ENCODE peak calls at places on chromosomes 16 and 17, in eight cellular contexts. W, G, M, S, T, Y, E and X are unnamed samples.
A peak's percentile ranks its signal among the peaks of the same experiment; 100 is the strongest.

GRCh38 chr16:25260416-25260815 is 2.8 kb upstream of the ZKSCAN2 start:
- DNase-seq in W (no peak), G (no peak), M (no peak), S (no peak), T (no peak), Y (no peak), E (no peak), X (peak; percentile 34)

GRCh38 chr17:48997103-48997826 is at the start of gene IGF2BP1:
- DNase-seq in W (peak; percentile 88), G (peak; percentile 77), M (peak; percentile 81), S (peak; percentile 79), T (no peak), Y (peak; percentile 61), E (peak; percentile 77), X (peak; percentile 78)

GRCh38 chr17:45282683-45283644 is 21.1 kb upstream of the SPATA32 start:
- DNase-seq in W (no peak), G (no peak), M (no peak), S (no peak), T (no peak), Y (no peak), E (no peak), X (peak; percentile 88)

GRCh38 chr17:6455321-6455705 is 11.1 kb downstream of the PIMREG start:
- DNase-seq in W (no peak), G (peak; percentile 62), M (no peak), S (no peak), T (no peak), Y (peak; percentile 74), E (no peak), X (peak; percentile 17)

GRCh38 chr16:8323153-8323552 is 267.2 kb downstream of the TMEM114 start:
- DNase-seq in W (no peak), G (no peak), M (no peak), S (no peak), T (no peak), Y (no peak), E (no peak), X (no peak)

GRCh38 chr17:60249517-60249826 is 99.7 kb downstream of the CA4 start:
- DNase-seq in W (no peak), G (no peak), M (no peak), S (no peak), T (no peak), Y (no peak), E (no peak), X (peak; percentile 51)

GRCh38 chr17:58273453-58274104 is 7.2 kb downstream of the MPO start:
- DNase-seq in W (peak; percentile 1), G (no peak), M (no peak), S (no peak), T (no peak), Y (peak; percentile 27), E (no peak), X (no peak)

GRCh38 chr17:77185137-77185536 is 44.4 kb downstream of the SEC14L1 start:
- DNase-seq in W (no peak), G (no peak), M (no peak), S (no peak), T (no peak), Y (no peak), E (no peak), X (no peak)

GRCh38 chr17:66230918-66231543 is 1.8 kb upstream of the APOH start:
- DNase-seq in W (no peak), G (no peak), M (no peak), S (no peak), T (no peak), Y (no peak), E (no peak), X (no peak)

GRCh38 chr16:28258571-28258970 is 33.8 kb upstream of the SBK1 start:
- DNase-seq in W (no peak), G (no peak), M (no peak), S (no peak), T (no peak), Y (peak; percentile 58), E (no peak), X (peak; percentile 4)

GRCh38 chr17:75755205-75755901 is 9.6 kb downstream of the GALK1 start:
- DNase-seq in W (no peak), G (no peak), M (no peak), S (no peak), T (no peak), Y (peak; percentile 79), E (no peak), X (no peak)

GRCh38 chr17:57541472-57542394 is 203.4 kb downstream of the CCDC182 start:
- DNase-seq in W (peak; percentile 97), G (no peak), M (no peak), S (peak; percentile 70), T (no peak), Y (peak; percentile 76), E (no peak), X (peak; percentile 50)

GRCh38 chr16:30494028-30494427 is 21.5 kb downstream of the ITGAL start:
- DNase-seq in W (no peak), G (no peak), M (no peak), S (no peak), T (no peak), Y (no peak), E (no peak), X (no peak)

GRCh38 chr16:30490210-30490609 is 17.7 kb downstream of the ITGAL start:
- DNase-seq in W (no peak), G (no peak), M (no peak), S (no peak), T (no peak), Y (no peak), E (no peak), X (no peak)

GRCh38 chr16:30488764-30489595 is 16.4 kb downstream of the ITGAL start:
- DNase-seq in W (no peak), G (peak; percentile 34), M (peak; percentile 78), S (no peak), T (no peak), Y (no peak), E (no peak), X (no peak)

GRCh38 chr16:30491229-30491628 is 18.7 kb downstream of the ITGAL start:
- DNase-seq in W (no peak), G (no peak), M (no peak), S (no peak), T (no peak), Y (no peak), E (no peak), X (no peak)

GRCh38 chr16:30491744-30492308 is 19.3 kb downstream of the ITGAL start:
- DNase-seq in W (peak; percentile 66), G (no peak), M (peak; percentile 56), S (peak; percentile 53), T (no peak), Y (no peak), E (no peak), X (peak; percentile 83)
- TF ChIP-seq USF2 in W (no peak), G (no peak), M (no peak), S (no peak), T (no peak), Y (no peak), E (no peak), X (no peak)

DNA sequence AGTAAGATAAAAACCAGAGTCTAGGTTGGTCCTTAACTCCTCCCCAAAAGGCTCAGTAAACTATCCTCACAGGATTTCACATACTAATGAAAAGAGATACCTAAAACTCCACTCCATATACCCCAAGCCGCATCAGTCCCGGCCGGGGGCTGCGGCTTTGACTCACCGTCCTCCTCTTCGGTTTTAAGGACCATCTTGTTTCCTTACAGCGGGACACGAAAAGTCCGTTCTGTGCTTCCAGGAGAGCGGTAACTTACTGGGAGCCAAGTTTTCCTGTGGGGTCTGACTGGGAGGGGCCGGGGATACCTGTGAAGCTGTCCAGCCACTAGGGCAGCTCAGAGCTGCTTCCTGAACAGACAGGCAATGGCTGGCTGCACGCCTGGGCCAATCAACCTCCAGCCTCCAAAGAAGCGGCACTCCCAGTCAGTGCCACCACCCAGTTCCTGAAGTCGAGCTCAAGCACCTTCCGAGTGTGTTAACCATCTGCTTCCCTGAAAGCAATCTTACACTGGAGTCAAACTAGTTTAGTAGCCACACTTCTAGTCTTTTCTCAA is 45.5 kb downstream of the CYTH1 start:
- DNase-seq in W (peak; percentile 89), G (peak; percentile 32), M (no peak), S (peak; percentile 56), T (no peak), Y (no peak), E (no peak), X (no peak)
- TF ChIP-seq USF2 in W (no peak), G (no peak), M (no peak), S (no peak), T (no peak), Y (no peak), E (no peak), X (no peak)

DNA sequence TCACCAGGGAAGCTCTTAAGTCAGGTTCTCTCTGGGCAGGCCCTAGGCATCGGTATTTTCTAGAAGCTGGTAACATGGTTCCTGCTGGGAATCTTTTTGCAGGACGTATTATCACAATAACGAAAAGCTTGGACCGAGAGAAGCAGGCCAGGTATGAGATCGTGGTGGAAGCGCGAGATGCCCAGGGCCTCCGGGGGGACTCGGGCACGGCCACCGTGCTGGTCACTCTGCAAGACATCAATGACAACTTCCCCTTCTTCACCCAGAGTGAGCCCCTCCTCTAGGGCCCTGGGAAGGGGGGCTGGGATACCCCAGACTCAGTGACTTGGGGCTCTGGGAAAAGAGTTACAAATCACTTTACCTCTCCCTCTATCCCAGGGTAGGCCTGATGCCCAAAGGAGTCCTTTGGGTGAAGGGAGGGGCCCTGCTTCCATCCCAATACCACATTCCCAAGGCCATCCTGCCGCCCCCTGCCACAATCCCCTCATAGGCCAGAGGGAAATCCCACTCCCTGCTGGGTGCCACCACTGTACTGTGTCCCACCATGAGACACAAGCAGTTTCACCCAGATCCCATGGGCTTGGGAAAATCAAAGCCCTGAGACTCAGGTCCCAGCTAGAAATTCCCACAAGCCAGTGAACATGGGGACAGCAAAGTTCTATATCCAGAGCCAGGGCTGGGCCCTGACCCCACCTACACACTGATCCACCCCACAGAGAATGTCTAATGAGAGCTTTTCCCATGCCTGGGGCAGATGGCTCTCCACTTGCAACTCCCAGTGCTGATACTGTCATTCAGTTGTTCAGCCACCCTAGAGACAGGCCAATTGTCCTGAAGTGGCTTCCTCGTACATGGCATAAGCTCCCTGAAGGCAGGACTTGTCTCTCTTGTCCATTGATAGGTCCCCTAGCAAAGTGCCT is 23.0 kb downstream of the CDH5 start:
- DNase-seq in W (no peak), G (no peak), M (no peak), S (no peak), T (no peak), Y (no peak), E (no peak), X (no peak)
- TF ChIP-seq USF2 in W (no peak), G (no peak), M (no peak), S (no peak), T (no peak), Y (no peak), E (no peak), X (no peak)

GRCh38 chr17:279776-280175 is 72.8 kb downstream of the RPH3AL start:
- DNase-seq in W (no peak), G (no peak), M (no peak), S (no peak), T (no peak), Y (no peak), E (no peak), X (no peak)

GRCh38 chr17:280216-280615 is 72.4 kb downstream of the RPH3AL start:
- DNase-seq in W (no peak), G (no peak), M (no peak), S (no peak), T (no peak), Y (no peak), E (no peak), X (no peak)

GRCh38 chr17:280901-281300 is 71.7 kb downstream of the RPH3AL start:
- DNase-seq in W (no peak), G (no peak), M (no peak), S (no peak), T (no peak), Y (no peak), E (no peak), X (no peak)

GRCh38 chr17:278055-279028 is 74.3 kb downstream of the RPH3AL start:
- DNase-seq in W (no peak), G (no peak), M (no peak), S (no peak), T (no peak), Y (no peak), E (no peak), X (no peak)

GRCh38 chr17:279356-279755 is 73.3 kb downstream of the RPH3AL start:
- DNase-seq in W (no peak), G (no peak), M (no peak), S (no peak), T (no peak), Y (no peak), E (no peak), X (no peak)
- TF ChIP-seq USF2 in W (no peak), G (no peak), M (no peak), S (no peak), T (no peak), Y (no peak), E (no peak), X (no peak)